ENCODE peak calls at places on chromosomes 2 and 18, in six cellular contexts. One of them, this sample, is unnamed.

GRCh38 chr2:4140284-4140962 is 437.0 kb downstream of the DCDC2C start:
- DNase-seq in lung: no peak
- DNase-seq in astrocyte: no peak
- DNase-seq in IMR-90: no peak
- DNase-seq in upper lobe of right lung: no peak
- DNase-seq in GM23338: no peak
- DNase-seq in this sample: no peak

GRCh38 chr2:216328347-216328746 is 43.9 kb downstream of the MARCHF4 start:
- DNase-seq in GM23338: peak; percentile 56
- DNase-seq in upper lobe of right lung: no peak
- DNase-seq in astrocyte: no peak
- DNase-seq in IMR-90: no peak
- DNase-seq in lung: no peak
- DNase-seq in this sample: no peak

GRCh38 chr2:215678094-215678493 is 242.2 kb upstream of the FN1 start:
- DNase-seq in GM23338: no peak
- DNase-seq in IMR-90: no peak
- DNase-seq in lung: no peak
- DNase-seq in upper lobe of right lung: no peak
- DNase-seq in astrocyte: no peak
- DNase-seq in this sample: no peak

GRCh38 chr2:204431529-204431928 is 113.7 kb upstream of the PARD3B start:
- DNase-seq in astrocyte: no peak
- DNase-seq in GM23338: no peak
- DNase-seq in upper lobe of right lung: no peak
- DNase-seq in IMR-90: no peak
- DNase-seq in lung: no peak
- DNase-seq in this sample: no peak

GRCh38 chr2:224438726-224439125 is 36.8 kb upstream of the FAM124B start:
- DNase-seq in upper lobe of right lung: no peak
- DNase-seq in lung: no peak
- DNase-seq in astrocyte: no peak
- DNase-seq in IMR-90: no peak
- DNase-seq in GM23338: no peak
- DNase-seq in this sample: no peak

GRCh38 chr2:108968619-108969018 is 20.4 kb downstream of the EDAR start:
- DNase-seq in astrocyte: peak; percentile 41
- DNase-seq in upper lobe of right lung: no peak
- DNase-seq in IMR-90: no peak
- DNase-seq in GM23338: no peak
- DNase-seq in lung: no peak
- DNase-seq in this sample: no peak

GRCh38 chr2:232547991-232548390 is 2.4 kb downstream of the TIGD1 start:
- DNase-seq in lung: no peak
- DNase-seq in IMR-90: no peak
- DNase-seq in GM23338: no peak
- DNase-seq in astrocyte: no peak
- DNase-seq in upper lobe of right lung: no peak
- DNase-seq in this sample: no peak

GRCh38 chr18:50268022-50268747 is 1.9 kb upstream of the CFAP53 start:
- DNase-seq in IMR-90: peak; percentile 7
- DNase-seq in lung: peak; percentile 86
- DNase-seq in GM23338: peak; percentile 97
- DNase-seq in astrocyte: peak; percentile 31
- DNase-seq in upper lobe of right lung: peak; percentile 92
- DNase-seq in this sample: peak; percentile 53

GRCh38 chr2:45224321-45224995 is 215.2 kb upstream of the SIX2 start:
- DNase-seq in lung: no peak
- DNase-seq in GM23338: no peak
- DNase-seq in upper lobe of right lung: no peak
- DNase-seq in astrocyte: no peak
- DNase-seq in IMR-90: no peak
- DNase-seq in this sample: no peak

GRCh38 chr2:198700330-198700729 is 757.4 kb downstream of the SATB2 start:
- DNase-seq in upper lobe of right lung: no peak
- DNase-seq in IMR-90: no peak
- DNase-seq in astrocyte: no peak
- DNase-seq in GM23338: no peak
- DNase-seq in lung: no peak
- DNase-seq in this sample: no peak

GRCh38 chr2:48140586-48140985 is 234.3 kb upstream of the FBXO11 start:
- DNase-seq in astrocyte: no peak
- DNase-seq in GM23338: no peak
- DNase-seq in upper lobe of right lung: no peak
- DNase-seq in IMR-90: no peak
- DNase-seq in lung: no peak
- DNase-seq in this sample: no peak

GRCh38 chr18:69432847-69433246 is 32.2 kb downstream of the DOK6 start:
- DNase-seq in IMR-90: no peak
- DNase-seq in lung: no peak
- DNase-seq in astrocyte: no peak
- DNase-seq in upper lobe of right lung: no peak
- DNase-seq in GM23338: no peak
- DNase-seq in this sample: no peak

GRCh38 chr2:42095923-42096408 is 48.1 kb downstream of the PKDCC start:
- DNase-seq in upper lobe of right lung: peak; percentile 80
- DNase-seq in astrocyte: peak; percentile 36
- DNase-seq in GM23338: peak; percentile 77
- DNase-seq in IMR-90: peak; percentile 83
- DNase-seq in lung: peak; percentile 80
- DNase-seq in this sample: peak; percentile 63

GRCh38 chr18:13178976-13179375 is 39.6 kb upstream of the LDLRAD4 start:
- DNase-seq in GM23338: no peak
- DNase-seq in astrocyte: peak; percentile 81
- DNase-seq in lung: no peak
- DNase-seq in upper lobe of right lung: no peak
- DNase-seq in IMR-90: peak; percentile 27
- DNase-seq in this sample: no peak

GRCh38 chr2:41038408-41038807 is 586.5 kb upstream of the SLC8A1 start:
- DNase-seq in astrocyte: peak; percentile 10
- DNase-seq in GM23338: no peak
- DNase-seq in IMR-90: peak; percentile 40
- DNase-seq in lung: no peak
- DNase-seq in upper lobe of right lung: no peak
- DNase-seq in this sample: no peak

GRCh38 chr2:146324954-146325353 is 1519.9 kb upstream of the ACVR2A start:
- DNase-seq in astrocyte: peak; percentile 16
- DNase-seq in upper lobe of right lung: no peak
- DNase-seq in GM23338: no peak
- DNase-seq in lung: no peak
- DNase-seq in IMR-90: peak; percentile 67
- DNase-seq in this sample: no peak

GRCh38 chr2:196262606-196263005 is 91.2 kb upstream of the STK17B start:
- DNase-seq in GM23338: no peak
- DNase-seq in astrocyte: no peak
- DNase-seq in upper lobe of right lung: no peak
- DNase-seq in lung: no peak
- DNase-seq in IMR-90: no peak
- DNase-seq in this sample: no peak
- H3K4me1 ChIP-seq in GM23338: no peaks in the 10 kb centered on the region
- H3K4me1 ChIP-seq in astrocyte: peaks cover 28% of the 10 kb centered on the region
- H3K4me1 ChIP-seq in upper lobe of right lung: peaks cover 19% of the 10 kb centered on the region
- H3K4me1 ChIP-seq in lung: peaks cover under 1% of the 10 kb centered on the region
- H3K4me1 ChIP-seq in IMR-90: peaks cover 5% of the 10 kb centered on the region
- H3K4me1 ChIP-seq in this sample: no peaks in the 10 kb centered on the region

GRCh38 chr2:46337208-46337994 is 40.2 kb downstream of the EPAS1 start:
- DNase-seq in IMR-90: no peak
- DNase-seq in upper lobe of right lung: no peak
- DNase-seq in GM23338: no peak
- DNase-seq in astrocyte: no peak
- DNase-seq in lung: no peak
- DNase-seq in this sample: no peak

GRCh38 chr2:46335404-46335965 is 38.3 kb downstream of the EPAS1 start:
- DNase-seq in upper lobe of right lung: peak; percentile 71
- DNase-seq in lung: no peak
- DNase-seq in IMR-90: peak; percentile 88
- DNase-seq in astrocyte: peak; percentile 69
- DNase-seq in GM23338: peak; percentile 69
- DNase-seq in this sample: no peak

GRCh38 chr2:46334389-46335345 is 37.5 kb downstream of the EPAS1 start:
- DNase-seq in lung: no peak
- DNase-seq in astrocyte: peak; percentile 97
- DNase-seq in GM23338: peak; percentile 15
- DNase-seq in upper lobe of right lung: no peak
- DNase-seq in IMR-90: peak; percentile 98
- DNase-seq in this sample: no peak

GRCh38 chr2:46336560-46336959 is 39.4 kb downstream of the EPAS1 start:
- DNase-seq in lung: no peak
- DNase-seq in IMR-90: peak; percentile 88
- DNase-seq in astrocyte: peak; percentile 53
- DNase-seq in upper lobe of right lung: no peak
- DNase-seq in GM23338: no peak
- DNase-seq in this sample: no peak

DNA sequence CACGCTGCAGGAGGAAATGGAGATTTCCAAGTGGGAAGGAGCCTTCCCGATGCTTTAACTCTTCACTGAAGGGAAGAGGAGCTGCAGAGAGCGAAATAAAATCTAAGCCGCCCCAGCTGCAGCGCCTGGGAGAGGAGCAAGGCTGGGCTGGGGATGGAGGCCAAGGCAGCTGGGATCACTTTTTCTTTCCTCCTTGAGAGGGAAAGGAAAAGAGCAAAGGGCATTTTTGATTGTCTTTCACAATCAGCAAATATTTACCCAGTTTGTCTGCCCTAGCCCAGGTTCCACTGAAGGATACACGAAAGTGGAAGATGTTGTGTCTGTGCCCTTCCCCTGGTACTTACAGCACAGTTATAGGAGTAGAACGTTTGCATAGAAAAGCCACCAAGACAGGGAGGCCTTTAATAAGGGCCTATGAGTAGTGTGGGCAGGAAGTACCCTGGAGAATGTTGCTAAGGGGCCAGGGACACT is 38.8 kb downstream of the EPAS1 start:
- DNase-seq in IMR-90: no peak
- DNase-seq in astrocyte: no peak
- DNase-seq in upper lobe of right lung: peak; percentile 67
- DNase-seq in GM23338: no peak
- DNase-seq in lung: no peak
- DNase-seq in this sample: no peak
- H3K4me1 ChIP-seq in IMR-90: peaks cover 64% of the 10 kb centered on the region
- H3K4me1 ChIP-seq in astrocyte: peaks cover 40% of the 10 kb centered on the region
- H3K4me1 ChIP-seq in upper lobe of right lung: peaks cover 95% of the 10 kb centered on the region
- H3K4me1 ChIP-seq in GM23338: peaks cover 36% of the 10 kb centered on the region
- H3K4me1 ChIP-seq in lung: peaks cover 80% of the 10 kb centered on the region
- H3K4me1 ChIP-seq in this sample: peaks cover 3% of the 10 kb centered on the region

GRCh38 chr2:151826737-151827157 is 1.5 kb downstream of the ARL5A start:
- DNase-seq in GM23338: no peak
- DNase-seq in IMR-90: peak; percentile 29
- DNase-seq in lung: no peak
- DNase-seq in upper lobe of right lung: no peak
- DNase-seq in astrocyte: peak; percentile 23
- DNase-seq in this sample: no peak
- H3K4me1 ChIP-seq in GM23338: peaks cover 54% of the 10 kb centered on the region
- H3K4me1 ChIP-seq in IMR-90: peaks cover 4% of the 10 kb centered on the region
- H3K4me1 ChIP-seq in lung: peaks cover 14% of the 10 kb centered on the region
- H3K4me1 ChIP-seq in upper lobe of right lung: peaks cover 23% of the 10 kb centered on the region
- H3K4me1 ChIP-seq in astrocyte: peaks cover 18% of the 10 kb centered on the region
- H3K4me1 ChIP-seq in this sample: peaks cover 23% of the 10 kb centered on the region

DNA sequence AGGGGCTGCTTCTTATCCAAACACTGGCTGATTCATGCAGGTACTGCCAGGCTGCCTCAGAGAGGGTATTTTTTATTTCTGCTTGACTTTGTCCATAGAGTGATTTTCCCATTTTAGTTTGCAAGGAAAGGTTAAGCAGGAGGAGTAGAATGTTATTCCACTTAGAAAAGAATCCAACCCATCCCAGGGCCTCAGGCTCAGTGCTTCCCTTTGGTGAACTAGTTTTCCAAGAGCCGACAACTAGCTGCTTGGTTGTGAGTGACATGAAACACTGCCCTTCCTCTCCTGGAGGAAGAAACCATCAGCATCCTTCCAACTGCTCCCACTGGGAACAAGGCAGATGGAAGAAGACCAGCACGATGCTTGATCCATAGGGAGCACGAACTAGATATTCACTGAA is 58.5 kb downstream of the BCL2 start:
- DNase-seq in upper lobe of right lung: no peak
- DNase-seq in astrocyte: no peak
- DNase-seq in lung: no peak
- DNase-seq in IMR-90: no peak
- DNase-seq in GM23338: no peak
- DNase-seq in this sample: no peak
- H3K4me1 ChIP-seq in upper lobe of right lung: peaks cover 16% of the 10 kb centered on the region
- H3K4me1 ChIP-seq in astrocyte: no peaks in the 10 kb centered on the region
- H3K4me1 ChIP-seq in lung: no peaks in the 10 kb centered on the region
- H3K4me1 ChIP-seq in IMR-90: no peaks in the 10 kb centered on the region
- H3K4me1 ChIP-seq in GM23338: no peaks in the 10 kb centered on the region
- H3K4me1 ChIP-seq in this sample: no peaks in the 10 kb centered on the region

DNA sequence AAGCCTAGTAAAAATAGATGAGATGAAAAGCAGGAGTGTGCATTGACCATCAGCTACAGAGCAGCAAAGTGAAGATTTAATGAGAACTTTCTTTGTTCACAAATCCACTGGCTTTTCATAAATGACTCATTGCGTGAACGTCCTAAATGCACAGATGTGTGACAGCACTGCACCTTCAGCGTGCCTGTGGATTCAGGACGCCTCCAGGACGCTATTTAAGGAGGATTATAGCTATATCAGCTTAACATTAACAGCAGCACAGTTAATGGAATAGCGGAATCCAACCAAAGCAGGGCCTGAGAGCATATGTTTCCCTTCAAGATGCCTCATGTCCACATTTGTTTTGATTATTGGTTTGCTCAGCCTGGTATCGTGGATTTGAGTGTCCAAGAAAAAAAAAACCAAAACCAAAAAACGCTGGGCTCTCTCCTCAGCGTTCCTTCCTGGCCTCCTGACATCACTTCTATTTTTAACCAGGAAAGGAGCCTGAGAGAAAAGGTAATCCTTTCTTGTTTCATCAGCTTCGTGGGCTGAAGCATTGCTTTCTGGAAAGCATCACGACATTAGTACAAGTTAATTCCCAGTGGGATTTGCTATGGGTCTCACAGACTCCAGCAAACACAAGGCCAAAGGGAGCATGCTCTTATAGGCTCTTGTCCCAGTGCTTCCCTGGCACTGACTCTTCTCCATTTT is 447.0 kb upstream of the SMIM21 start:
- DNase-seq in GM23338: no peak
- DNase-seq in lung: no peak
- DNase-seq in IMR-90: no peak
- DNase-seq in upper lobe of right lung: no peak
- DNase-seq in astrocyte: peak; percentile 10
- DNase-seq in this sample: no peak
- H3K4me1 ChIP-seq in GM23338: no peaks in the 10 kb centered on the region
- H3K4me1 ChIP-seq in lung: no peaks in the 10 kb centered on the region
- H3K4me1 ChIP-seq in IMR-90: no peaks in the 10 kb centered on the region
- H3K4me1 ChIP-seq in upper lobe of right lung: no peaks in the 10 kb centered on the region
- H3K4me1 ChIP-seq in astrocyte: no peaks in the 10 kb centered on the region
- H3K4me1 ChIP-seq in this sample: no peaks in the 10 kb centered on the region

This sample was measured in HAP-1.